ENCODE peak calls at places on chromosomes 7 and 10, in six cellular contexts. Z is NCI-H1092; A is fibroblast of the conjunctiva; C is endothelial cell; G is T-helper 2 cell; M is naive thymus-derived CD4-positive, alpha-beta T cell. D is an unnamed sample.

GRCh38 chr10:557792-558328 is 131.6 kb downstream of the DIP2C start:
- DNase-seq in Z (no peak), A (no peak), C (no peak), G (no peak), M (peak; percentile 48), D (no peak)

GRCh38 chr10:63236113-63236935 is 103.2 kb downstream of the NRBF2 start:
- DNase-seq in Z (no peak), A (peak; percentile 74), C (no peak), G (no peak), M (no peak), D (no peak)

GRCh38 chr10:125071008-125071407 is 89.4 kb downstream of the CTBP2 start:
- DNase-seq in Z (no peak), A (no peak), C (no peak), G (no peak), M (no peak), D (no peak)

GRCh38 chr7:70042533-70042932 is 444.3 kb downstream of the AUTS2 start:
- DNase-seq in Z (no peak), A (peak; percentile 52), C (no peak), G (no peak), M (no peak), D (no peak)

GRCh38 chr7:711967-712600 is 14.4 kb upstream of the DNAAF5 start:
- DNase-seq in Z (no peak), A (no peak), C (no peak), G (no peak), M (peak; percentile 41), D (no peak)

GRCh38 chr7:27123477-27124053 is 7.0 kb downstream of the HOXA4 start:
- DNase-seq in Z (no peak), A (no peak), C (no peak), G (no peak), M (no peak), D (no peak)

GRCh38 chr10:109992485-109992884 is 15.3 kb upstream of the ADD3 start:
- DNase-seq in Z (no peak), A (no peak), C (no peak), G (no peak), M (no peak), D (no peak)

GRCh38 chr7:74498996-74499834 is 45.5 kb downstream of the GTF2IRD1 start:
- DNase-seq in Z (no peak), A (no peak), C (no peak), G (no peak), M (no peak), D (no peak)

GRCh38 chr10:93462881-93463280 is 19.3 kb downstream of the MYOF start:
- DNase-seq in Z (no peak), A (no peak), C (no peak), G (no peak), M (no peak), D (peak; percentile 44)

GRCh38 chr10:79192677-79193003 is 123.9 kb downstream of the ZMIZ1 start:
- DNase-seq in Z (no peak), A (no peak), C (no peak), G (no peak), M (no peak), D (peak; percentile 64)

GRCh38 chr7:122303971-122304603 is 463 bp downstream of the FEZF1 start:
- DNase-seq in Z (no peak), A (no peak), C (peak; percentile 34), G (no peak), M (no peak), D (peak; percentile 61)

GRCh38 chr7:40177071-40177470 is 42.3 kb downstream of the SUGCT start:
- DNase-seq in Z (no peak), A (no peak), C (no peak), G (no peak), M (no peak), D (no peak)

GRCh38 chr10:131888186-131888604 is 12.6 kb upstream of the PPP2R2D start:
- DNase-seq in Z (no peak), A (no peak), C (no peak), G (no peak), M (no peak), D (no peak)

GRCh38 chr10:75166623-75166972 is 44.0 kb upstream of the VDAC2 start:
- DNase-seq in Z (no peak), A (no peak), C (no peak), G (no peak), M (peak; percentile 21), D (no peak)

GRCh38 chr7:767580-767940 is 40.5 kb upstream of the PRKAR1B start:
- DNase-seq in Z (peak; percentile 97), A (no peak), C (no peak), G (no peak), M (no peak), D (peak; percentile 97)

GRCh38 chr10:127921751-127922140 is 14.8 kb downstream of the PTPRE start:
- DNase-seq in Z (no peak), A (no peak), C (no peak), G (no peak), M (no peak), D (no peak)

GRCh38 chr7:99447943-99448342 is 9.2 kb downstream of the CPSF4 start:
- DNase-seq in Z (no peak), A (no peak), C (peak; percentile 24), G (no peak), M (no peak), D (no peak)

D was measured in ELF-1.